ENCODE peak calls at places on chromosomes 2 and 18, in nine cellular contexts. J, P, H, N, Z, B, V, F and L are unnamed samples.

GRCh38 chr2:128486640-128487375 is 168.1 kb upstream of the HS6ST1 start:
- DNase-seq in V (no peak), P (no peak), F (peak; percentile 21), J (no peak), B (no peak), N (no peak), H (no peak), Z (no peak), L (no peak)

GRCh38 chr2:199932312-199932855 is 21.3 kb downstream of the C2orf69 start:
- DNase-seq in Z (no peak), F (no peak), B (no peak), V (no peak), J (no peak), H (peak; percentile 25), N (no peak), P (no peak), L (peak; percentile 39)

GRCh38 chr2:181174880-181175590 is 194.6 kb downstream of the UBE2E3 start:
- DNase-seq in J (no peak), Z (no peak), B (no peak), V (no peak), N (no peak), F (no peak), P (no peak), H (peak; percentile 86), L (peak; percentile 15)

GRCh38 chr2:241985986-241986329 is 116.4 kb downstream of the RTP5 start:
- DNase-seq in F (no peak), Z (peak; percentile 23), P (no peak), B (no peak), H (no peak), J (no peak), N (no peak), V (no peak), L (no peak)

GRCh38 chr2:187890690-187891089 is 336.5 kb upstream of the TFPI start:
- DNase-seq in V (no peak), H (no peak), J (peak; percentile 1), N (peak; percentile 3), B (no peak), P (no peak), F (no peak), Z (no peak), L (peak; percentile 60)

GRCh38 chr2:34980689-34981088 is 1374.9 kb upstream of the CRIM1 start:
- DNase-seq in F (no peak), P (no peak), B (no peak), Z (no peak), J (no peak), V (no peak), N (no peak), H (no peak), L (no peak)

GRCh38 chr18:60100805-60101204 is 201.0 kb downstream of the PMAIP1 start:
- DNase-seq in F (no peak), N (no peak), V (no peak), H (peak; percentile 29), J (no peak), Z (no peak), B (no peak), P (no peak), L (no peak)

GRCh38 chr18:43211059-43211458 is 66.2 kb downstream of the SYT4 start:
- DNase-seq in J (no peak), Z (no peak), V (no peak), H (no peak), N (no peak), P (no peak), B (no peak), F (no peak), L (no peak)

GRCh38 chr2:41994177-41994576 is 53.6 kb upstream of the PKDCC start:
- DNase-seq in V (no peak), B (no peak), F (no peak), N (no peak), Z (no peak), J (no peak), H (peak; percentile 53), P (no peak), L (no peak)

GRCh38 chr2:6184532-6185302 is 492.5 kb downstream of the SOX11 start:
- DNase-seq in Z (no peak), P (no peak), F (no peak), J (no peak), B (no peak), N (no peak), H (peak; percentile 39), V (no peak), L (peak; percentile 18)

GRCh38 chr2:107693604-107694003 is 133.1 kb upstream of the RGPD4 start:
- DNase-seq in N (no peak), B (no peak), H (no peak), P (no peak), V (no peak), F (no peak), Z (no peak), J (no peak), L (no peak)